ENCODE peak calls at places on chromosomes 11 and 22, in six cellular contexts. Z is Peyer's patch, D is AG04450, N is heart right ventricle, U is brain microvascular endothelial cell, L is uterus. J is an unnamed sample.

GRCh38 chr22:44931077-44931540 is 78.7 kb downstream of the PHF21B start:
- DNase-seq in L (peak; percentile 60), U (no peak), Z (no peak), D (no peak), N (peak; percentile 78), J (no peak)

GRCh38 chr22:50678651-50679521 is 6.3 kb downstream of the SHANK3 start:
- DNase-seq in Z (peak; percentile 8), U (no peak), N (no peak), D (no peak), L (no peak), J (no peak)

GRCh38 chr11:119320593-119321524 is 3.9 kb upstream of the MCAM start:
- DNase-seq in D (no peak), Z (peak; percentile 67), U (peak; percentile 36), N (peak; percentile 80), L (peak; percentile 72), J (no peak)

GRCh38 chr11:65492387-65492636 is 6.5 kb upstream of the MALAT1 start:
- DNase-seq in U (no peak), Z (no peak), L (no peak), N (no peak), D (no peak), J (no peak)

GRCh38 chr11:118291453-118291852 is 13.1 kb upstream of the CD3E start:
- DNase-seq in N (no peak), Z (no peak), D (no peak), U (no peak), L (no peak), J (no peak)

GRCh38 chr11:76119032-76119431 is 87.3 kb downstream of the WNT11 start:
- DNase-seq in N (no peak), L (no peak), U (no peak), D (no peak), Z (no peak), J (no peak)

GRCh38 chr22:35930933-35931332 is 97.7 kb downstream of the RBFOX2 start:
- DNase-seq in L (no peak), U (peak; percentile 67), Z (no peak), D (peak; percentile 43), N (no peak), J (peak; percentile 47)

GRCh38 chr11:16000065-16000464 is 356.3 kb downstream of the SOX6 start:
- DNase-seq in U (peak; percentile 61), Z (no peak), N (no peak), L (no peak), D (peak; percentile 38), J (no peak)

GRCh38 chr11:111299111-111300026 is 1.0 kb downstream of the POU2AF3 start:
- DNase-seq in U (peak; percentile 11), D (no peak), L (peak; percentile 79), N (peak; percentile 67), Z (peak; percentile 31), J (peak; percentile 49)

GRCh38 chr22:35521358-35522264 is 19.0 kb upstream of the RASD2 start:
- DNase-seq in D (no peak), L (no peak), N (no peak), Z (no peak), U (no peak), J (no peak)

GRCh38 chr11:103659138-103659734 is 377.2 kb upstream of the DDI1 start:
- DNase-seq in U (no peak), Z (no peak), L (no peak), D (no peak), N (no peak), J (no peak)

GRCh38 chr11:823441-824291 is 4.1 kb upstream of the CRACR2B start:
- DNase-seq in Z (no peak), N (no peak), D (no peak), U (no peak), L (no peak), J (no peak)

GRCh38 chr11:69700278-69701140 is 3.3 kb downstream of the FGF19 start:
- DNase-seq in N (peak; percentile 82), L (no peak), Z (no peak), D (no peak), U (peak; percentile 56), J (no peak)

GRCh38 chr11:119175493-119176077 is 7.1 kb downstream of the NLRX1 start:
- DNase-seq in Z (no peak), U (no peak), D (no peak), N (no peak), L (no peak), J (no peak)

GRCh38 chr11:79485694-79486093 is 44.9 kb upstream of the TENM4 start:
- DNase-seq in D (no peak), L (no peak), N (no peak), U (no peak), Z (no peak), J (no peak)

GRCh38 chr11:130439160-130439519 is 9.3 kb upstream of the ADAMTS15 start:
- DNase-seq in D (no peak), L (no peak), N (no peak), U (no peak), Z (no peak), J (no peak)

GRCh38 chr22:19776433-19777031 is 16.0 kb downstream of the TBX1 start:
- DNase-seq in Z (no peak), L (no peak), D (no peak), N (peak; percentile 9), U (no peak), J (no peak)

GRCh38 chr22:29028468-29028867 is 33.2 kb downstream of the C22orf31 start:
- DNase-seq in U (no peak), L (no peak), Z (no peak), N (no peak), D (no peak), J (no peak)

GRCh38 chr11:129048911-129049310 is 106.2 kb upstream of the TP53AIP1 start:
- DNase-seq in Z (no peak), N (no peak), D (no peak), U (no peak), L (no peak), J (no peak)

GRCh38 chr11:65506770-65507485 is 8.1 kb downstream of the MALAT1 start:
- DNase-seq in Z (peak; percentile 60), L (no peak), N (no peak), U (peak; percentile 87), D (peak; percentile 82), J (peak; percentile 57)

GRCh38 chr11:123145661-123146060 is 49.4 kb downstream of the CLMP start:
- DNase-seq in D (no peak), U (no peak), L (no peak), Z (no peak), N (no peak), J (no peak)

GRCh38 chr11:59144096-59144495 is 1.4 kb downstream of the FAM111A start:
- DNase-seq in N (no peak), D (no peak), Z (no peak), L (no peak), U (no peak), J (no peak)

GRCh38 chr11:59142530-59143507 is at the start of gene FAM111A:
- DNase-seq in L (peak; percentile 85), U (peak; percentile 86), N (peak; percentile 86), D (peak; percentile 65), Z (peak; percentile 89), J (peak; percentile 69)

GRCh38 chr11:59141673-59142460 is 789 bp upstream of the FAM111A start:
- DNase-seq in Z (no peak), U (no peak), D (no peak), N (no peak), L (no peak), J (no peak)

GRCh38 chr11:59144579-59145345 is 2.1 kb downstream of the FAM111A start:
- DNase-seq in D (peak; percentile 42), L (peak; percentile 79), U (peak; percentile 74), N (peak; percentile 70), Z (peak; percentile 73), J (peak; percentile 65)

GRCh38 chr11:59145534-59145933 is 2.9 kb downstream of the FAM111A start:
- DNase-seq in L (no peak), Z (no peak), N (no peak), D (no peak), U (no peak), J (peak; percentile 41)
- H3K27ac ChIP-seq in L (peak overlapping the region; percentile 94), Z (peak overlapping the region; percentile 86), N (no peak overlapping the region), D (no peak overlapping the region), U (no peak overlapping the region), J (peak overlapping the region; percentile 98)

GRCh38 chr11:40360206-40360798 is 1099.2 kb downstream of the LRRC4C start:
- DNase-seq in N (no peak), U (no peak), L (no peak), D (no peak), Z (no peak), J (no peak)
- H3K27ac ChIP-seq in N (no peak overlapping the region), U (no peak overlapping the region), L (no peak overlapping the region), D (no peak overlapping the region), Z (no peak overlapping the region), J (no peak overlapping the region)

GRCh38 chr22:32788884-32789624 is 12.5 kb upstream of the TIMP3 start:
- DNase-seq in Z (no peak), L (no peak), N (no peak), D (no peak), U (no peak), J (no peak)
- H3K27ac ChIP-seq in Z (no peak overlapping the region), L (peak overlapping the region; percentile 38), N (no peak overlapping the region), D (peak overlapping the region; percentile 77), U (no peak overlapping the region), J (peak overlapping the region; percentile 78)

GRCh38 chr11:46755962-46756361 is 36.9 kb downstream of the F2 start:
- DNase-seq in L (no peak), Z (no peak), U (no peak), D (no peak), N (no peak), J (no peak)
- H3K27ac ChIP-seq in L (no peak overlapping the region), Z (no peak overlapping the region), U (no peak overlapping the region), D (no peak overlapping the region), N (no peak overlapping the region), J (no peak overlapping the region)

GRCh38 chr11:2859706-2860037 is 25.9 kb downstream of the CDKN1C start:
- DNase-seq in D (no peak), L (no peak), U (no peak), N (no peak), Z (no peak), J (no peak)
- H3K27ac ChIP-seq in D (no peak overlapping the region), L (no peak overlapping the region), U (no peak overlapping the region), N (no peak overlapping the region), Z (no peak overlapping the region), J (no peak overlapping the region)

GRCh38 chr22:30695351-30695762 is 683 bp downstream of the OSBP2 start:
- DNase-seq in N (no peak), Z (no peak), D (no peak), L (peak; percentile 17), U (no peak), J (no peak)

GRCh38 chr22:30691204-30691603 is 3.5 kb upstream of the OSBP2 start:
- DNase-seq in Z (no peak), U (no peak), D (no peak), L (no peak), N (no peak), J (no peak)

GRCh38 chr22:30694638-30695350 is at the start of gene OSBP2:
- DNase-seq in D (no peak), U (no peak), N (peak; percentile 38), Z (no peak), L (peak; percentile 30), J (no peak)

GRCh38 chr22:30695871-30696655 is 1.4 kb downstream of the OSBP2 start:
- DNase-seq in U (no peak), Z (no peak), L (no peak), D (no peak), N (no peak), J (no peak)

DNA sequence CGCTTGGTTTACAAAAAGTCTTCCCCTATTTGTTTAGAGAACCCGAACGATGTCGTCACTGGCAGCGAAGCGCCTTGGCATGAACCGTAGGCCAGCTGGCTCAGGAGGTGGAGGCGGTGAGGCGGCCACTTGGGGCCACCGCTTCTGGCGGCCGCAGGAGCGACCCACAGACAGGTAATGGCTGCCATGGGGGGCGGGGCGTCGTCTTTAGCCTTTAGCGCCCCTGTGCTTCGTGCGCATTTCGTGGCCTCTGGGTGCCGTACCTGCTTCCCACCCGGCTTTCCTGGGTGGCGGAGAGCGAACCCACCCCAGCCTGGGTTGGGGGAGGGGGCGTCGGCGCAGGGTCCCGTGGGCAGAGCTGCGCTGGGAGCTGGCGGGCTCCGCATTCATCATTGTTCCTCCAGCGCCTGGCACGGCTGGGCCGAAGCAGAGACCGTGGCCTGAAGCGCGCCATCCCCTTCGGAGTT is 470 bp upstream of the OSBP2 start:
- DNase-seq in Z (peak; percentile 64), L (peak; percentile 39), D (peak; percentile 2), N (peak; percentile 45), U (no peak), J (peak; percentile 5)
- H3K27ac ChIP-seq in Z (peak overlapping the region; percentile 48), L (peak overlapping the region; percentile 22), D (no peak overlapping the region), N (peak overlapping the region; percentile 13), U (no peak overlapping the region), J (no peak overlapping the region)